ENCODE peak calls at places on chromosomes 11 and 22, in eight cellular contexts. One of them, this sample, is unnamed.
A peak's percentile ranks its signal among the peaks of the same experiment; 100 is the strongest.

GRCh38 chr11:86182976-86183584 is 61.5 kb upstream of the EED start:
- ATAC-seq in right cardiac atrium: peak; percentile 18
- ATAC-seq in K562: peak; percentile 79
- ATAC-seq in heart left ventricle: no peak
- ATAC-seq in body of pancreas: no peak
- ATAC-seq in upper lobe of right lung: peak; percentile 72
- ATAC-seq in CD8-positive, alpha-beta T cell: peak; percentile 74
- ATAC-seq in PC-3: peak; percentile 76
- ATAC-seq in this sample: no peak

GRCh38 chr11:4626207-4627105 is 10.8 kb upstream of the OR51D1 start:
- ATAC-seq in right cardiac atrium: no peak
- ATAC-seq in K562: peak; percentile 96
- ATAC-seq in heart left ventricle: peak; percentile 75
- ATAC-seq in body of pancreas: no peak
- ATAC-seq in upper lobe of right lung: peak; percentile 73
- ATAC-seq in CD8-positive, alpha-beta T cell: no peak
- ATAC-seq in PC-3: peak; percentile 85
- ATAC-seq in this sample: no peak

GRCh38 chr11:5596611-5597201 is at the start of gene TRIM6:
- ATAC-seq in right cardiac atrium: peak; percentile 69
- ATAC-seq in K562: peak; percentile 89
- ATAC-seq in heart left ventricle: peak; percentile 73
- ATAC-seq in body of pancreas: peak; percentile 61
- ATAC-seq in upper lobe of right lung: peak; percentile 73
- ATAC-seq in CD8-positive, alpha-beta T cell: no peak
- ATAC-seq in PC-3: peak; percentile 68
- ATAC-seq in this sample: peak; percentile 67

GRCh38 chr11:121494355-121495099 is 41.8 kb upstream of the SORL1-AS1 start:
- ATAC-seq in right cardiac atrium: no peak
- ATAC-seq in K562: no peak
- ATAC-seq in heart left ventricle: no peak
- ATAC-seq in body of pancreas: no peak
- ATAC-seq in upper lobe of right lung: peak; percentile 55
- ATAC-seq in CD8-positive, alpha-beta T cell: peak; percentile 71
- ATAC-seq in PC-3: no peak
- ATAC-seq in this sample: no peak

GRCh38 chr11:1829039-1829820 is 5.6 kb upstream of the SYT8 start:
- ATAC-seq in right cardiac atrium: no peak
- ATAC-seq in K562: no peak
- ATAC-seq in heart left ventricle: no peak
- ATAC-seq in body of pancreas: no peak
- ATAC-seq in upper lobe of right lung: peak; percentile 44
- ATAC-seq in CD8-positive, alpha-beta T cell: no peak
- ATAC-seq in PC-3: peak; percentile 71
- ATAC-seq in this sample: no peak

GRCh38 chr11:66267039-66267378 is 1.4 kb upstream of the RAB1B start:
- ATAC-seq in right cardiac atrium: peak; percentile 0
- ATAC-seq in K562: peak; percentile 2
- ATAC-seq in heart left ventricle: peak; percentile 3
- ATAC-seq in body of pancreas: no peak
- ATAC-seq in upper lobe of right lung: no peak
- ATAC-seq in CD8-positive, alpha-beta T cell: no peak
- ATAC-seq in PC-3: peak; percentile 9
- ATAC-seq in this sample: peak; percentile 5

GRCh38 chr11:65633390-65634139 is 4.3 kb upstream of the SIPA1 start:
- ATAC-seq in right cardiac atrium: no peak
- ATAC-seq in K562: no peak
- ATAC-seq in heart left ventricle: no peak
- ATAC-seq in body of pancreas: no peak
- ATAC-seq in upper lobe of right lung: no peak
- ATAC-seq in CD8-positive, alpha-beta T cell: no peak
- ATAC-seq in PC-3: no peak
- ATAC-seq in this sample: no peak

GRCh38 chr22:42084874-42085273 is 5.4 kb downstream of the SMDT1 start:
- ATAC-seq in right cardiac atrium: no peak
- ATAC-seq in K562: no peak
- ATAC-seq in heart left ventricle: no peak
- ATAC-seq in body of pancreas: no peak
- ATAC-seq in upper lobe of right lung: no peak
- ATAC-seq in CD8-positive, alpha-beta T cell: no peak
- ATAC-seq in PC-3: no peak
- ATAC-seq in this sample: no peak

GRCh38 chr11:104594228-104594958 is 303.9 kb downstream of the CASP12 start:
- ATAC-seq in right cardiac atrium: no peak
- ATAC-seq in K562: no peak
- ATAC-seq in heart left ventricle: no peak
- ATAC-seq in body of pancreas: no peak
- ATAC-seq in upper lobe of right lung: no peak
- ATAC-seq in CD8-positive, alpha-beta T cell: no peak
- ATAC-seq in PC-3: peak; percentile 71
- ATAC-seq in this sample: no peak

GRCh38 chr11:71934213-71934612 is 5.4 kb downstream of the RNF121 start:
- ATAC-seq in right cardiac atrium: no peak
- ATAC-seq in K562: no peak
- ATAC-seq in heart left ventricle: no peak
- ATAC-seq in body of pancreas: no peak
- ATAC-seq in upper lobe of right lung: peak; percentile 41
- ATAC-seq in CD8-positive, alpha-beta T cell: peak; percentile 80
- ATAC-seq in PC-3: no peak
- ATAC-seq in this sample: no peak

GRCh38 chr11:57237204-57237681 is at the start of gene APLNR:
- ATAC-seq in right cardiac atrium: peak; percentile 74
- ATAC-seq in K562: peak; percentile 84
- ATAC-seq in heart left ventricle: peak; percentile 55
- ATAC-seq in body of pancreas: no peak
- ATAC-seq in upper lobe of right lung: no peak
- ATAC-seq in CD8-positive, alpha-beta T cell: no peak
- ATAC-seq in PC-3: no peak
- ATAC-seq in this sample: no peak

GRCh38 chr11:119356349-119357031 is 10.0 kb upstream of the MFRP start:
- ATAC-seq in right cardiac atrium: peak; percentile 78
- ATAC-seq in K562: peak; percentile 95
- ATAC-seq in heart left ventricle: peak; percentile 70
- ATAC-seq in body of pancreas: no peak
- ATAC-seq in upper lobe of right lung: peak; percentile 89
- ATAC-seq in CD8-positive, alpha-beta T cell: peak; percentile 92
- ATAC-seq in PC-3: peak; percentile 41
- ATAC-seq in this sample: peak; percentile 89
- H3K4me3 ChIP-seq in right cardiac atrium: peak overlapping the region; percentile 48
- H3K4me3 ChIP-seq in K562: peak overlapping the region; percentile 40
- H3K4me3 ChIP-seq in heart left ventricle: peak overlapping the region; percentile 60
- H3K4me3 ChIP-seq in body of pancreas: no peak overlapping the region
- H3K4me3 ChIP-seq in upper lobe of right lung: peak overlapping the region; percentile 61
- H3K4me3 ChIP-seq in CD8-positive, alpha-beta T cell: peak overlapping the region; percentile 96
- H3K4me3 ChIP-seq in PC-3: peak overlapping the region; percentile 68
- H3K4me3 ChIP-seq in this sample: peak overlapping the region; percentile 54

DNA sequence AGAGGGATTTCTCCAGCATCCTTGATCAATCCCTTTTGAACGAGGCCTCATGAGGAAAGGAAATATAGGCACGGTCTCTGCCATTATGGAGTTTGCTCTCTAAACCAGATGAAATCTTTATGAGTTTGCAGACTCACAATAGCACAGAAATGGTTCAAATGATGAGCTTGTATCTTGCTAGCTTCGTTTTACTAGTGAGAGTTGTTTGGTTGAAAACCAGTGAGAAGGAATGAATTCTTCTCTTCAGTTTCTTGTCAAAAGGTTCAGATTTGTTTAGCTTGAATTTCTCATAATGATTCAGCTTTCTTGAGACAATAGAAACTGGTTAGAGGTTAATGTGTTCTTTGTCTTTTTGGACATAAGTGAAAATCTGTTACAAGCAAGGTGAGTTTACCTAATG is 92.7 kb downstream of the ZBTB16 start:
- ATAC-seq in right cardiac atrium: no peak
- ATAC-seq in K562: no peak
- ATAC-seq in heart left ventricle: no peak
- ATAC-seq in body of pancreas: no peak
- ATAC-seq in upper lobe of right lung: no peak
- ATAC-seq in CD8-positive, alpha-beta T cell: no peak
- ATAC-seq in PC-3: no peak
- ATAC-seq in this sample: no peak
- H3K27ac ChIP-seq in right cardiac atrium: peak overlapping the region; percentile 69
- H3K27ac ChIP-seq in K562: no peak overlapping the region
- H3K27ac ChIP-seq in heart left ventricle: no peak overlapping the region
- H3K27ac ChIP-seq in body of pancreas: no peak overlapping the region
- H3K27ac ChIP-seq in upper lobe of right lung: peak overlapping the region; percentile 85
- H3K27ac ChIP-seq in CD8-positive, alpha-beta T cell: no peak overlapping the region
- H3K27ac ChIP-seq in PC-3: no peak overlapping the region
- H3K27ac ChIP-seq in this sample: peak overlapping the region; percentile 99

DNA sequence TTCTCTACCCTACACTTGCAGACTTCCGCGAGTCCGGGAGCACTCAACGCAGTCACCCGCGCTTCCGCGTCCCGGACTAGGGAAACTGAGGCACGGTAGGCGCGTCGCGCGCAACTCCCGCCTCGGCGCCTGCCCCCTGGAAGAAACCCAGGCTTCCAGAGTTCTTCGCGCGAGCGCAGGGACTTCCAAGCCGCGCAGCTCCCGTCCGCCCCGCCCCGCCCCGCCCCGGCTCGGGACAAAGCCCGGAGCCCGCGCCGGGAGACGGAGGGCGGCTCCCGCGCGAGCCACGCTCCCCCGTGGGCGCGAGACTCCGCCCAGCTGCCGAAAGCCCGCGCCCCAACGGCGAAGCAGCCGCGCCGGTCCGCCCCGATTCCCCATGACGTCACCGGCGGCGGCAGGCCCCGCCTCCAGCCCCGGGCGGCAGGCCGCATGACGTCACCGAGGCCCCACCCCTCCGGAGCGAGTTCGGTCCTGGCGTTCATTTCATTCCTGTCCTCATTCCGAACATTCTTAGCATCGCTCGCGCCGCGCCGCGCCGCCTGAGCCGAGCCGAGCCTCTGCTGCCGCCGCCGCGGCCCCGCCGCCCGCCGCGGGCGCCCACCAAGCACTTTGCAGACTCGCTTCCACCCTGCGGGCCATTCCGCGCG is at the start of gene TEAD1:
- ATAC-seq in right cardiac atrium: peak; percentile 98
- ATAC-seq in K562: peak; percentile 95
- ATAC-seq in heart left ventricle: peak; percentile 96
- ATAC-seq in body of pancreas: peak; percentile 91
- ATAC-seq in upper lobe of right lung: peak; percentile 98
- ATAC-seq in CD8-positive, alpha-beta T cell: peak; percentile 89
- ATAC-seq in PC-3: peak; percentile 80
- ATAC-seq in this sample: peak; percentile 95
- H3K4me3 ChIP-seq in right cardiac atrium: peak within 1 kb of the TSS; percentile 92
- H3K4me3 ChIP-seq in K562: peak within 1 kb of the TSS; percentile 74
- H3K4me3 ChIP-seq in heart left ventricle: peak within 1 kb of the TSS; percentile 68
- H3K4me3 ChIP-seq in body of pancreas: peak within 1 kb of the TSS; percentile 58
- H3K4me3 ChIP-seq in upper lobe of right lung: peak within 1 kb of the TSS; percentile 63
- H3K4me3 ChIP-seq in CD8-positive, alpha-beta T cell: peak within 1 kb of the TSS; percentile 61
- H3K4me3 ChIP-seq in PC-3: peak within 1 kb of the TSS; percentile 97
- H3K4me3 ChIP-seq in this sample: peak within 1 kb of the TSS; percentile 89

DNA sequence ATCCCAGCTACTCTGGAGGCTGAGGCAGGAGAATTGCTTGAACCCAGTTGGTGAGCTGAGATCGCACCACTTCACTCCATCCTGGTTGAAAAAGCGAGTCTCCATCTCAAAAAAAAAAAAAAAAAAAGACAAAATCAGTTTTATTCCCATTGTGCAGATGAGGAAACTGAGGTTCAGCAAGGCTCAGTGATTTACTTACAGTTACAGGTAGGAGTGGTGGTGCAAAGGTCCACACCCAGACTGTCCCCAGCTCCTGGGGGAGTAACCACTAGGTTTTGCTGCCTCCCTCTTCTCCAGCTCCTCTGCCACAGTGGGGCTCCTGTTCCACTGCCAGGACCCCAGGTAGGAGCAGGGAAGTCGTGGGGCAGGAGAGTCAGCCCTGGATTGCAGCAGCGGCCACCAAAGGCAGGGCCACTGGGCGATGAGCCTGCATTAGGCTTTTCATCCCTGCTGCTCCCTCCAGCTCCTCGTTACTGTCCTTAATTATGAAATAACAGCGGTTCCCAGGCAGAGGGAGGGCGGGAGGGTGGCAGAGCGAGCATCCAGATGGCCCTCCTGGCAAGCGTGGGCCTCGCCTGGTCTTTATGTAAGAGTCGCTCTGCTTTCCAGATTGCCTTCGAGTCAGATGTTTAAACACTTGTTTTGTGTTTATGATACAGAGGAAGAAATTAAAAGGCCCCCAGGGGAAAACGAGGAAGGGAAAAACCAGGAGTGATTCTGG is 15.5 kb upstream of the RASD2 start:
- ATAC-seq in right cardiac atrium: no peak
- ATAC-seq in K562: no peak
- ATAC-seq in heart left ventricle: peak; percentile 41
- ATAC-seq in body of pancreas: peak; percentile 45
- ATAC-seq in upper lobe of right lung: peak; percentile 32
- ATAC-seq in CD8-positive, alpha-beta T cell: no peak
- ATAC-seq in PC-3: no peak
- ATAC-seq in this sample: peak; percentile 74
- H3K27ac ChIP-seq in right cardiac atrium: no peak overlapping the region
- H3K27ac ChIP-seq in K562: no peak overlapping the region
- H3K27ac ChIP-seq in heart left ventricle: no peak overlapping the region
- H3K27ac ChIP-seq in body of pancreas: no peak overlapping the region
- H3K27ac ChIP-seq in upper lobe of right lung: no peak overlapping the region
- H3K27ac ChIP-seq in CD8-positive, alpha-beta T cell: no peak overlapping the region
- H3K27ac ChIP-seq in PC-3: no peak overlapping the region
- H3K27ac ChIP-seq in this sample: peak overlapping the region; percentile 24

GRCh38 chr22:31491218-31491962 is 1.7 kb upstream of the EIF4ENIF1 start:
- ATAC-seq in right cardiac atrium: no peak
- ATAC-seq in K562: no peak
- ATAC-seq in heart left ventricle: no peak
- ATAC-seq in body of pancreas: no peak
- ATAC-seq in upper lobe of right lung: no peak
- ATAC-seq in CD8-positive, alpha-beta T cell: no peak
- ATAC-seq in PC-3: no peak
- ATAC-seq in this sample: no peak
- H3K4me3 ChIP-seq in right cardiac atrium: no peak overlapping the region
- H3K4me3 ChIP-seq in K562: peak overlapping the region; percentile 73
- H3K4me3 ChIP-seq in heart left ventricle: no peak overlapping the region
- H3K4me3 ChIP-seq in body of pancreas: no peak overlapping the region
- H3K4me3 ChIP-seq in upper lobe of right lung: peak overlapping the region; percentile 90
- H3K4me3 ChIP-seq in CD8-positive, alpha-beta T cell: no peak overlapping the region
- H3K4me3 ChIP-seq in PC-3: peak overlapping the region; percentile 99
- H3K4me3 ChIP-seq in this sample: peak overlapping the region; percentile 79